ENCODE peak calls at places on chromosomes 13 and 19, in eight cellular contexts. C is naive thymus-derived CD4-positive, alpha-beta T cell; X is A549; H is CD8-positive, alpha-beta memory T cell; W is tibial artery; U is mucosa of descending colon; J is left ventricle myocardium inferior; F is cardiac muscle cell. R is an unnamed sample. For H3K9me3, the result is how much of the 10 kb centered on the place peaks cover.

GRCh38 chr19:49807174-49807830 is 5.8 kb downstream of the FUZ start:
- DNase-seq in U (no peak), C (no peak), H (no peak), J (no peak), F (no peak), X (no peak), W (no peak), R (no peak)

GRCh38 chr19:38709671-38710415 is 34.4 kb downstream of the CAPN12 start:
- DNase-seq in H (no peak), C (no peak), W (no peak), J (no peak), X (no peak), U (no peak), F (no peak), R (no peak)

GRCh38 chr13:27792393-27793218 is at the start of gene GSX1:
- DNase-seq in C (peak), X (peak), F (peak), U (no peak), J (peak), H (no peak), W (peak), R (peak)

GRCh38 chr19:6868341-6868740 is 19.0 kb upstream of the ADGRE1 start:
- DNase-seq in U (no peak), W (peak), J (no peak), X (no peak), C (no peak), H (no peak), F (no peak), R (no peak)

GRCh38 chr13:45718063-45718462 is 15.9 kb downstream of the CBY2 start:
- DNase-seq in W (no peak), C (no peak), H (no peak), F (peak), U (no peak), J (no peak), X (peak), R (no peak)

GRCh38 chr13:44334751-44335150 is 38.9 kb upstream of the SERP2 start:
- DNase-seq in F (peak), X (no peak), J (no peak), H (no peak), C (no peak), U (no peak), W (no peak), R (no peak)

GRCh38 chr13:54301085-54301484 is 1272.5 kb downstream of the OLFM4 start:
- DNase-seq in W (no peak), X (no peak), C (no peak), J (no peak), U (no peak), F (no peak), H (no peak), R (no peak)

GRCh38 chr13:100040196-100040595 is 48.7 kb upstream of the PCCA start:
- DNase-seq in H (no peak), X (peak), F (no peak), J (no peak), C (no peak), W (no peak), U (no peak), R (no peak)

GRCh38 chr19:11446652-11447301 is 11.3 kb downstream of the PRKCSH start:
- DNase-seq in W (peak), H (peak), J (peak), C (peak), X (peak), F (peak), U (no peak), R (peak)

GRCh38 chr19:47447470-47448359 is 24.0 kb downstream of the SLC8A2 start:
- DNase-seq in X (peak), H (no peak), W (no peak), J (peak), U (peak), F (peak), C (peak), R (peak)

GRCh38 chr19:38046254-38047047 is 139.4 kb downstream of the SIPA1L3 start:
- DNase-seq in U (peak), W (no peak), C (no peak), H (no peak), X (no peak), J (no peak), F (no peak), R (no peak)

GRCh38 chr19:7506385-7507328 is 9.2 kb upstream of the ZNF358 start:
- DNase-seq in F (peak), H (peak), W (peak), J (peak), U (peak), C (no peak), X (peak), R (no peak)

GRCh38 chr13:102724923-102725322 is 30.1 kb upstream of the METTL21C start:
- DNase-seq in X (peak), W (no peak), C (no peak), H (no peak), J (no peak), U (no peak), F (peak), R (no peak)

GRCh38 chr13:99736541-99736940 is 235.0 kb downstream of the ZIC5 start:
- DNase-seq in J (no peak), U (no peak), C (no peak), H (no peak), X (no peak), W (no peak), F (peak), R (no peak)

GRCh38 chr13:51858433-51859247 is 3.1 kb upstream of the CCDC70 start:
- DNase-seq in J (no peak), U (no peak), C (no peak), W (no peak), F (no peak), H (no peak), X (peak), R (no peak)

GRCh38 chr19:11204943-11205349 is 7.6 kb upstream of the KANK2 start:
- DNase-seq in U (no peak), C (no peak), X (no peak), F (no peak), W (peak), J (no peak), H (no peak), R (no peak)

GRCh38 chr13:102250448-102250847 is 151.4 kb downstream of the FGF14 start:
- DNase-seq in X (no peak), J (no peak), U (no peak), F (no peak), H (no peak), C (no peak), W (no peak), R (no peak)

GRCh38 chr13:111852701-111853100 is 214.2 kb upstream of the SOX1 start:
- DNase-seq in H (no peak), C (no peak), W (no peak), F (no peak), J (no peak), U (no peak), X (no peak), R (no peak)

GRCh38 chr13:98083507-98083906 is 59.4 kb upstream of the FARP1 start:
- DNase-seq in U (no peak), W (no peak), X (no peak), J (no peak), C (no peak), F (no peak), H (no peak), R (no peak)

GRCh38 chr19:8321760-8322637 is 703 bp downstream of the RPS28 start:
- DNase-seq in H (no peak), W (peak), C (no peak), U (no peak), X (no peak), F (no peak), J (no peak), R (no peak)

GRCh38 chr13:37797606-37798005 is 72.0 kb downstream of the TRPC4 start:
- DNase-seq in W (no peak), J (no peak), F (no peak), H (no peak), C (no peak), X (no peak), U (no peak), R (no peak)

GRCh38 chr13:36275190-36276002 is 22.2 kb downstream of the CCDC169 start:
- DNase-seq in U (no peak), J (no peak), C (no peak), H (no peak), F (peak), W (peak), X (peak), R (no peak)

GRCh38 chr19:17114414-17114831 is 38.8 kb downstream of the MYO9B start:
- DNase-seq in C (no peak), X (no peak), H (no peak), J (no peak), U (no peak), W (no peak), F (no peak), R (no peak)

GRCh38 chr13:28584873-28585317 is 74.0 kb upstream of the POMP start:
- DNase-seq in F (no peak), U (no peak), C (no peak), J (no peak), X (no peak), W (no peak), H (no peak), R (no peak)

GRCh38 chr19:41871573-41872383 is 5.3 kb upstream of the CD79A start:
- DNase-seq in H (peak), J (peak), X (peak), C (peak), F (no peak), U (peak), W (no peak), R (peak)

GRCh38 chr13:110261166-110262081 is 45.5 kb downstream of the COL4A1 start:
- DNase-seq in H (no peak), X (no peak), F (no peak), U (no peak), J (no peak), W (no peak), C (no peak), R (no peak)

GRCh38 chr13:24280722-24281121 is 28.7 kb upstream of the C1QTNF9 start:
- DNase-seq in U (no peak), F (no peak), W (no peak), H (no peak), J (no peak), C (no peak), X (no peak), R (no peak)

GRCh38 chr13:41897126-41897525 is 63.8 kb downstream of the VWA8 start:
- DNase-seq in C (no peak), X (no peak), H (no peak), U (no peak), W (no peak), F (no peak), J (no peak), R (no peak)

GRCh38 chr19:57903298-57904174 is 12.9 kb downstream of the ZNF417 start:
- DNase-seq in F (peak), U (no peak), C (no peak), X (peak), J (no peak), W (no peak), H (no peak), R (no peak)

GRCh38 chr19:45408830-45409593 is 2.6 kb downstream of the POLR1G start:
- DNase-seq in X (no peak), C (no peak), H (no peak), W (no peak), F (no peak), U (no peak), J (no peak), R (no peak)

GRCh38 chr19:32691952-32692726 is 518 bp downstream of the NUDT19 start:
- DNase-seq in H (peak), U (peak), C (peak), X (peak), J (peak), W (peak), F (no peak), R (peak)

GRCh38 chr19:27734496-27735220 is 1478.3 kb downstream of the UQCRFS1 start:
- DNase-seq in W (no peak), U (no peak), J (no peak), X (no peak), H (no peak), C (no peak), F (no peak), R (no peak)

GRCh38 chr19:27736225-27736624 is 1476.7 kb downstream of the UQCRFS1 start:
- DNase-seq in X (no peak), W (no peak), F (no peak), U (no peak), C (no peak), H (no peak), J (no peak), R (no peak)

GRCh38 chr19:27738569-27739193 is 1474.3 kb downstream of the UQCRFS1 start:
- DNase-seq in J (no peak), C (no peak), U (no peak), H (no peak), X (no peak), W (no peak), F (no peak), R (no peak)

GRCh38 chr19:27733551-27734266 is 1479.2 kb downstream of the UQCRFS1 start:
- DNase-seq in C (no peak), X (no peak), H (no peak), F (no peak), J (no peak), U (no peak), W (no peak), R (no peak)

GRCh38 chr19:27735314-27735713 is 1477.6 kb downstream of the UQCRFS1 start:
- DNase-seq in H (no peak), W (no peak), C (no peak), X (no peak), U (no peak), J (no peak), F (no peak), R (no peak)
- H3K9me3 ChIP-seq in H (under half), W (under half), C (under half), X (half or more), U (half or more), J (under half), F (under half), R (under half)

GRCh38 chr13:73970413-73971055 is 163.7 kb downstream of the KLF12 start:
- DNase-seq in H (no peak), W (no peak), C (no peak), F (no peak), X (no peak), J (no peak), U (no peak), R (no peak)
- H3K9me3 ChIP-seq in H (under half), W (under half), C (under half), F (under half), X (under half), J (under half), U (under half), R (under half)

DNA sequence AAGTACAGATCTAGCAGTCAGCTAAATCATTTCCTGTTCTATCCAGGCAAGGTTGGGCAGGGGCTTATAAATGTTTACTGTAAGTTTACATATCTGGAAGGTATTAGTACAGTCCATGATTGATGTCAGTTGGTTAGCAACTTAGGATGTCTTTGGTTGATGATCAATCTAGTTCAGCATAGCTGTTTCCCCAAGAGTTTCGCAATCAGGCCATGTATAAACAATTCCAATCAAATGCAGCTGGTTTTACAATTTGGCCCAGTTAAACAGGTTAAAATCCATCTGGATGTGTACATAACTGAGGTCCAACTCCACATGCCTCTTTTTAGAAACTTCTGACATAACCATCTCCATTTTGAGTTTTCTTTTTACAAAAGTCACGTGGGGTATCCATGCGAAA is 6.9 kb downstream of the ZNF221 start:
- DNase-seq in W (no peak), C (no peak), F (no peak), U (no peak), H (no peak), X (no peak), J (no peak), R (no peak)
- H3K9me3 ChIP-seq in W (under half), C (under half), F (under half), U (half or more), H (under half), X (half or more), J (half or more), R (under half)

GRCh38 chr19:993361-993830 is 6.8 kb upstream of the GRIN3B start:
- DNase-seq in H (no peak), C (no peak), X (no peak), W (no peak), J (no peak), U (peak), F (no peak), R (no peak)
- H3K9me3 ChIP-seq in H (under half), C (under half), X (under half), W (under half), J (under half), U (under half), F (under half), R (under half)

GRCh38 chr13:76643596-76643995 is 242.6 kb downstream of the KCTD12 start:
- DNase-seq in C (no peak), X (no peak), H (no peak), W (no peak), U (no peak), J (no peak), F (no peak), R (no peak)
- H3K9me3 ChIP-seq in C (under half), X (under half), H (under half), W (under half), U (under half), J (under half), F (under half), R (under half)

GRCh38 chr19:53068199-53068598 is 23.7 kb downstream of the ERVV-2 start:
- DNase-seq in J (no peak), W (no peak), C (no peak), U (no peak), X (no peak), F (no peak), H (no peak), R (no peak)

DNA sequence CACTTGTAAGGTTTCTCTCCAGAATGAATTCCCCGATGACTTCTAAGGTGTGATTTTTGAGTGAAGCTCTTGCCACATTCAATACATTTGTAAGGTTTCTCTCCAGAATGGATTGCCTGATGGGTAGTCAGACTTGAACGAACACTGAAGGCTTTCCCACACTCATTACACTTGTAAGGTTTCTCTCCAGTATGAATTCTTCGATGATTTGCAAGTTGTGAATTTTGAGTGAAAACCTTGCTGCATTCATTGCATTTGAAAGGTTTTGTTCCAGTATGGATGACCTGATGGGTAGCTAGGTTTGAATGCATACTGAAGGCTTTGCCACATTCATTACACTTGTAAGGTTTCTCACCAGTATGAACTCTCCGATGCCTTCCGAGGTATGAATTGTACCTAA is 24.3 kb downstream of the ERVV-2 start:
- DNase-seq in F (no peak), W (no peak), U (no peak), C (no peak), H (no peak), J (no peak), X (no peak), R (no peak)
- H3K9me3 ChIP-seq in F (under half), W (under half), U (half or more), C (under half), H (under half), J (half or more), X (half or more), R (half or more)

GRCh38 chr19:43847246-43847645 is 20.1 kb downstream of the ZNF283 start:
- DNase-seq in X (peak), W (no peak), U (no peak), F (no peak), J (no peak), C (no peak), H (no peak), R (no peak)
- H3K9me3 ChIP-seq in X (half or more), W (under half), U (half or more), F (under half), J (half or more), C (under half), H (half or more), R (under half)

GRCh38 chr19:54515156-54515555 is 12.5 kb downstream of the LAIR2 start:
- DNase-seq in X (no peak), W (no peak), U (no peak), F (no peak), H (no peak), C (no peak), J (no peak), R (no peak)
- H3K9me3 ChIP-seq in X (under half), W (under half), U (under half), F (under half), H (under half), C (under half), J (under half), R (under half)

GRCh38 chr19:15995536-15995935 is 46.7 kb downstream of the OR10H4 start:
- DNase-seq in C (no peak), U (no peak), W (peak), J (no peak), X (no peak), F (no peak), H (no peak), R (no peak)

GRCh38 chr19:16001481-16002312 is 52.9 kb downstream of the OR10H4 start:
- DNase-seq in H (no peak), X (no peak), U (no peak), F (no peak), C (peak), J (no peak), W (no peak), R (peak)

GRCh38 chr19:16000024-16000687 is 51.3 kb downstream of the OR10H4 start:
- DNase-seq in U (no peak), C (no peak), H (no peak), X (no peak), F (no peak), J (no peak), W (no peak), R (no peak)

GRCh38 chr19:16002380-16002779 is 53.6 kb downstream of the OR10H4 start:
- DNase-seq in X (no peak), H (no peak), J (no peak), C (no peak), F (no peak), U (no peak), W (no peak), R (no peak)

DNA sequence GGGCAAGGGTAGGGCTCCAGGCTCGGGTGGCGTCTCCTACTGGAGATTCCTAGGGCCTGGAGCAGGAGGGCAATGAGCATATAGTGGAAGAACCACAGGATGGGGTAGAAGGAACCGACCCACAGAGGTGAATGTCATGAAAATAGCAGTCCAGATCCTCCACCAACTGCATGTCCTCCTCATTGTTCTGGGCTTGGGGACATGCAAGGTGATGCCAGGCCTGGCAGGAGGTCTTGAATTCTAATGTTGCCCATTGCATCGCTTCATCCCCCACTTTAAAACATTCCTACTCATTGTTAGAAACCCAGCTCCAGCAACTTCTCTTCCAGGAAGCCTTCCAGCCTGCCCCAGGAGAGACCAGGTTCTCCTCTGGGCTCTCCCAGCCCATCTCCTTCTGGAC is 49.4 kb downstream of the OR10H4 start:
- DNase-seq in W (no peak), H (no peak), J (no peak), U (no peak), F (no peak), X (no peak), C (no peak), R (no peak)
- H3K9me3 ChIP-seq in W (under half), H (under half), J (under half), U (under half), F (under half), X (under half), C (under half), R (under half)

GRCh38 chr19:2853015-2853606 is 11.8 kb downstream of the ZNF555 start:
- DNase-seq in F (no peak), W (no peak), X (no peak), U (no peak), J (no peak), H (no peak), C (no peak), R (no peak)

GRCh38 chr19:2854849-2855248 is 12.3 kb upstream of the ZNF556 start:
- DNase-seq in W (no peak), C (no peak), U (no peak), J (no peak), X (no peak), F (no peak), H (no peak), R (no peak)

GRCh38 chr19:2856457-2857055 is 10.6 kb upstream of the ZNF556 start:
- DNase-seq in H (no peak), J (no peak), X (no peak), C (peak), U (no peak), F (no peak), W (no peak), R (no peak)

GRCh38 chr19:2850256-2850925 is 9.1 kb downstream of the ZNF555 start:
- DNase-seq in J (no peak), X (no peak), F (no peak), U (no peak), W (no peak), C (no peak), H (no peak), R (no peak)

GRCh38 chr19:2852598-2852997 is 11.3 kb downstream of the ZNF555 start:
- DNase-seq in J (no peak), C (no peak), H (no peak), X (no peak), U (no peak), W (no peak), F (no peak), R (no peak)
- H3K9me3 ChIP-seq in J (half or more), C (under half), H (under half), X (half or more), U (half or more), W (under half), F (under half), R (under half)